ENCODE peak calls at places on chromosomes 13 and 19, in eight cellular contexts. E is neuronal stem cell, R is endothelial cell of umbilical vein, Q is neural progenitor cell, P is IMR-90, D is A549, X is mesenchymal stem cell, K is mammary epithelial cell. U is an unnamed sample.
A peak's percentile ranks its signal among the peaks of the same experiment; 100 is the strongest.

GRCh38 chr19:19900124-19900523 is 622 bp upstream of the ZNF93 start:
- DNase-seq in D (no peak), X (peak; percentile 79), P (peak; percentile 75), R (no peak), Q (no peak), K (peak; percentile 40), E (no peak), U (no peak)

GRCh38 chr13:97851269-97851668 is 102.2 kb upstream of the IPO5 start:
- DNase-seq in K (no peak), D (peak; percentile 3), E (no peak), Q (no peak), P (no peak), R (no peak), X (peak; percentile 11), U (no peak)

GRCh38 chr19:13610042-13610691 is 103.9 kb upstream of the CACNA1A start:
- DNase-seq in X (no peak), K (no peak), Q (peak; percentile 44), P (no peak), E (no peak), R (no peak), D (peak; percentile 17), U (no peak)

GRCh38 chr13:82627183-82627582 is 1255.1 kb downstream of the SLITRK1 start:
- DNase-seq in D (peak; percentile 10), R (peak; percentile 1), K (peak; percentile 79), P (peak; percentile 91), E (no peak), X (peak; percentile 12), Q (no peak), U (no peak)

GRCh38 chr13:25088562-25089221 is 7.2 kb upstream of the PABPC3 start:
- DNase-seq in P (no peak), D (no peak), K (no peak), X (no peak), R (no peak), Q (no peak), E (no peak), U (no peak)

GRCh38 chr19:32202244-32202643 is 143.2 kb upstream of the ZNF507 start:
- DNase-seq in P (no peak), R (no peak), E (no peak), K (no peak), X (no peak), D (no peak), Q (no peak), U (no peak)

GRCh38 chr13:95128045-95128643 is 173.1 kb downstream of the ABCC4 start:
- DNase-seq in X (no peak), Q (peak; percentile 21), R (peak; percentile 76), K (no peak), E (no peak), P (no peak), D (peak; percentile 86), U (no peak)

GRCh38 chr13:45838171-45838745 is 13.3 kb downstream of the SIAH3 start:
- DNase-seq in Q (no peak), P (no peak), R (no peak), D (no peak), K (no peak), E (no peak), X (no peak), U (no peak)

GRCh38 chr19:10872551-10873107 is 1.3 kb downstream of the CARM1 start:
- DNase-seq in E (no peak), Q (no peak), D (no peak), R (peak; percentile 22), P (no peak), X (no peak), K (no peak), U (peak; percentile 59)

GRCh38 chr13:97353927-97354326 is 80.0 kb upstream of the RAP2A start:
- DNase-seq in R (no peak), D (no peak), X (no peak), Q (no peak), E (no peak), K (peak; percentile 59), P (peak; percentile 62), U (no peak)

GRCh38 chr13:51453308-51453958 is 597 bp upstream of the INTS6 start:
- DNase-seq in E (no peak), R (no peak), K (no peak), Q (peak; percentile 87), D (no peak), X (peak; percentile 87), P (no peak), U (peak; percentile 91)

GRCh38 chr13:26386026-26386425 is 132.1 kb downstream of the CDK8 start:
- DNase-seq in R (no peak), D (no peak), E (no peak), K (no peak), P (no peak), Q (no peak), X (peak; percentile 46), U (no peak)

GRCh38 chr13:94232956-94233355 is 246.5 kb downstream of the DCT start:
- DNase-seq in D (no peak), K (no peak), P (no peak), R (no peak), Q (no peak), X (no peak), E (no peak), U (no peak)

GRCh38 chr13:94947392-94947791 is 235.0 kb upstream of the SOX21 start:
- DNase-seq in D (no peak), K (no peak), X (no peak), Q (no peak), P (no peak), E (no peak), R (no peak), U (no peak)

GRCh38 chr19:48122421-48122820 is 11.8 kb upstream of the PLA2G4C start:
- DNase-seq in D (no peak), R (no peak), E (no peak), X (no peak), P (no peak), K (peak; percentile 40), Q (no peak), U (no peak)
- H3K4me3 ChIP-seq in D (no peak overlapping the region), R (no peak overlapping the region), E (no peak overlapping the region), X (no peak overlapping the region), P (no peak overlapping the region), K (no peak overlapping the region), Q (no peak overlapping the region), U (no peak overlapping the region)

GRCh38 chr13:44132710-44133109 is 240.9 kb upstream of the SERP2 start:
- DNase-seq in X (peak; percentile 55), P (peak; percentile 71), Q (no peak), R (peak; percentile 79), K (peak; percentile 64), D (no peak), E (no peak), U (no peak)

GRCh38 chr13:44129418-44129817 is 244.2 kb upstream of the SERP2 start:
- DNase-seq in X (no peak), E (no peak), R (no peak), P (no peak), Q (no peak), D (no peak), K (no peak), U (no peak)

GRCh38 chr13:44131069-44131614 is 242.5 kb upstream of the SERP2 start:
- DNase-seq in P (no peak), Q (no peak), E (no peak), X (no peak), K (no peak), R (no peak), D (no peak), U (no peak)

GRCh38 chr13:44125943-44126469 is 246.3 kb downstream of the LACC1 start:
- DNase-seq in R (no peak), Q (no peak), P (peak; percentile 93), X (no peak), D (no peak), E (no peak), K (no peak), U (no peak)

GRCh38 chr13:44128522-44128921 is 245.1 kb upstream of the SERP2 start:
- DNase-seq in D (no peak), E (no peak), X (no peak), P (peak; percentile 65), Q (no peak), K (no peak), R (no peak), U (no peak)
- H3K4me2 ChIP-seq in D (no peak overlapping the region), E (no peak overlapping the region), X (no peak overlapping the region), P (no peak overlapping the region), Q (no peak overlapping the region), K (no peak overlapping the region), R (no peak overlapping the region), U (no peak overlapping the region)

DNA sequence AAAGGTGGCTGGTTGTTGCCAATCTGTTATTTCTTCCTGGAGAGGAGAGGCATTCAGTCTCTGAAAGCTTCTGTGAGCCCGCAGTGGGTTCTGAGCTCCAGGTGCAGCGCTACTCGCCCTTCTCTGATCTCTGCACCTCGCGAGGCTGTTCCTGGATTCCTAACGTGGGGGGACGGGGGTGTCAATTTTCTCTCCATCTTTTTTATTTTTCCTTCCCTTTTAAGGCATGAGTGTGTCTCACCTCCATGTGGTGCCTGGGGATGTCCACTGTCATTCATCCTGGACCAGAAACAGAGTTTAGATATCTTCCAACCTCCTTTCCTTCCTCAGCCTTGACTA is 626 bp downstream of the ZNF233 start:
- DNase-seq in Q (peak; percentile 18), E (no peak), X (no peak), R (no peak), P (no peak), D (no peak), K (no peak), U (no peak)
- H3K9me3 ChIP-seq in Q (peaks cover 6% of the 10 kb centered on the region), E (no peaks in the 10 kb centered on the region), X (peaks cover 54% of the 10 kb centered on the region), R (no peaks in the 10 kb centered on the region), P (peaks cover 9% of the 10 kb centered on the region), D (peaks cover 49% of the 10 kb centered on the region), K (peaks cover 4% of the 10 kb centered on the region), U (peaks cover 25% of the 10 kb centered on the region)

GRCh38 chr19:6744381-6745288 is 5.2 kb downstream of the TRIP10 start:
- DNase-seq in R (peak; percentile 78), Q (peak; percentile 34), P (peak; percentile 87), E (no peak), D (peak; percentile 88), X (peak; percentile 76), K (peak; percentile 84), U (no peak)

GRCh38 chr19:6745965-6746364 is 6.5 kb downstream of the TRIP10 start:
- DNase-seq in R (no peak), K (no peak), D (no peak), Q (no peak), P (no peak), X (no peak), E (no peak), U (no peak)

GRCh38 chr19:6740589-6741348 is 1.3 kb downstream of the TRIP10 start:
- DNase-seq in P (peak; percentile 19), K (peak; percentile 35), Q (peak; percentile 89), E (peak; percentile 67), R (peak; percentile 46), X (peak; percentile 55), D (peak; percentile 27), U (peak; percentile 69)

GRCh38 chr19:6743071-6743470 is 3.6 kb downstream of the TRIP10 start:
- DNase-seq in X (no peak), D (no peak), Q (peak; percentile 36), E (no peak), K (no peak), R (no peak), P (no peak), U (no peak)

DNA sequence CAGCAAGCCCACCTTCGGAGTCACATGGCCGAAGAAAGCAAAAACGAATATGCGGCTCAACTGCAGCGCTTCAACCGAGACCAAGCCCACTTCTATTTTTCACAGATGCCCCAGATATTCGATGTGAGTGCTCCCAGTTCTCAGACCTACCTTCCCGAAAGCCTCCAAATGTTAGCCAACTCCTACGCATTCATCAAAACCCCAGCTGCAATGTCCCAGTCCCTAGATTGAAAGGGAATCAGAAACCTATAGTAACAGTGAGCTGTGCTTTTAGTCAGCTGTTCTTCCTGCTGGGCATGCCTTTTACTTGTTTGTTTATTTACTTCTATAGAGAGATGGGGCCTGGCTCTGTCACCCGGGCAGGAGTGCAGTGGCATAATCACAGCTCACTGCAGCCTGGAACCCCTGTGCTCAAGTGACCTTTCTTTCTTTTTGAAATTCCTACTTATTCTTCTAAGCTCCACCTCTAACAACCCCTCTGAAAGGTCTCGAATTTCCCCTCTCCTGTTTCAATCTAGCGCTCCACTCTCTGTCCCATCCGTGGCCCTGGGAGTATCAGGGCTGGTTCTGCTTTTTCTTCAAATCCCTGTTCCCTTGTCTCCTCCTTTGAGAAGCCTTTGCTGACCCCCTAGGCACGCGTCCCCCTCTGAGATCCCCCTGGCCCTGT is 4.4 kb downstream of the TRIP10 start:
- DNase-seq in X (peak; percentile 35), R (no peak), P (peak; percentile 37), D (no peak), Q (peak; percentile 77), K (no peak), E (peak; percentile 58), U (no peak)
- H3K4me3 ChIP-seq in X (no peak overlapping the region), R (no peak overlapping the region), P (no peak overlapping the region), D (peak overlapping the region; percentile 24), Q (peak overlapping the region; percentile 27), K (no peak overlapping the region), E (no peak overlapping the region), U (no peak overlapping the region)